ENCODE peak calls at places on chromosomes 7 and 10, in four cellular contexts. C, R, U and G are unnamed samples.
A peak's percentile ranks its signal among the peaks of the same experiment; 100 is the strongest.

GRCh38 chr10:115001506-115002381 is 63.7 kb downstream of the TRUB1 start:
- DNase-seq in C (no peak), R (peak; percentile 15), U (no peak), G (no peak)

GRCh38 chr10:132511092-132511491 is 26.5 kb upstream of the INPP5A start:
- DNase-seq in C (peak; percentile 10), R (no peak), U (no peak), G (no peak)

GRCh38 chr7:93159490-93159889 is 11.3 kb upstream of the SAMD9L start:
- DNase-seq in C (no peak), R (peak; percentile 9), U (no peak), G (no peak)

GRCh38 chr7:44463169-44463808 is 27.2 kb downstream of the NUDCD3 start:
- DNase-seq in C (peak; percentile 8), R (peak; percentile 26), U (no peak), G (no peak)

GRCh38 chr7:20407585-20408466 is 77.1 kb downstream of the ITGB8 start:
- DNase-seq in C (no peak), R (peak; percentile 80), U (no peak), G (peak; percentile 67)

GRCh38 chr10:132467464-132468149 is 70.0 kb upstream of the INPP5A start:
- DNase-seq in C (no peak), R (no peak), U (no peak), G (no peak)

GRCh38 chr7:159271795-159272194 is 127.1 kb upstream of the VIPR2 start:
- DNase-seq in C (no peak), R (no peak), U (no peak), G (no peak)

GRCh38 chr10:86176850-86177249 is 189.7 kb downstream of the GRID1 start:
- DNase-seq in C (no peak), R (no peak), U (no peak), G (no peak)

GRCh38 chr7:2968616-2969397 is 74.9 kb downstream of the CARD11 start:
- DNase-seq in C (no peak), R (no peak), U (no peak), G (no peak)

GRCh38 chr7:103379270-103379975 is 32.0 kb downstream of the PSMC2 start:
- DNase-seq in C (peak; percentile 43), R (no peak), U (no peak), G (no peak)

GRCh38 chr10:100014129-100014762 is 4.5 kb upstream of the DNMBP start:
- DNase-seq in C (no peak), R (no peak), U (no peak), G (no peak)

DNA sequence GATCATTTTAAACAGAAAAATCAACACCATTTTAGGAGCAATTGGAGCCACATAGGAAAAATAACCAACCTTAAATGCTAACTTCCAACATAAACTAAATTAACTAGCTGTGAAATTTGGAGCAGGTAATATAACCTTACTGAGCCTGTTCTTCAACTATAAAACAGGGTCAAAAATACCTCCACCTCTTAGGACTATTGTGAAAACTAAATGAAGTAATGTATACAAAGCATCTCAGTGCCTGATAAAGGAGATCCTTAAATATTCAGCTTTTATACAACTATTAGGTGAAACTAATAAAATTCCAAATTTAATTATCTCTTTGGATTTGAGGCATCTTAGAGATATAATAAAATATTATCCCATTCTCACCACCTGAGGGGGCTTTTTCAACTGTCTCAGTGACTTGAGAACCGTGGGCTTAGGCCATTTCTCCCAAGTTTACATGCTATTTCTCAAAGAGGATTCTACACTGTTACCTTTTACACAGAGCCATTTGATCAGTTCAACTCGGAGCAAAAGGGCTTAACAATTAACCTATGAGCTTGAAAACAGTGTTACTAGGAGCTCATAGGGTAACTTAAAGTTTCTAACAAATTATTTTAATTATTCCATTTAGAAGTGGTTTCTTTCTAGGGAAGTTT is 165.0 kb upstream of the ASAH2 start:
- DNase-seq in C (peak; percentile 60), R (no peak), U (no peak), G (no peak)
- H3K4me1 ChIP-seq in C (peaks cover 14% of the 10 kb centered on the region), R (peaks cover 9% of the 10 kb centered on the region), U (peaks cover 36% of the 10 kb centered on the region), G (peaks cover 28% of the 10 kb centered on the region)

DNA sequence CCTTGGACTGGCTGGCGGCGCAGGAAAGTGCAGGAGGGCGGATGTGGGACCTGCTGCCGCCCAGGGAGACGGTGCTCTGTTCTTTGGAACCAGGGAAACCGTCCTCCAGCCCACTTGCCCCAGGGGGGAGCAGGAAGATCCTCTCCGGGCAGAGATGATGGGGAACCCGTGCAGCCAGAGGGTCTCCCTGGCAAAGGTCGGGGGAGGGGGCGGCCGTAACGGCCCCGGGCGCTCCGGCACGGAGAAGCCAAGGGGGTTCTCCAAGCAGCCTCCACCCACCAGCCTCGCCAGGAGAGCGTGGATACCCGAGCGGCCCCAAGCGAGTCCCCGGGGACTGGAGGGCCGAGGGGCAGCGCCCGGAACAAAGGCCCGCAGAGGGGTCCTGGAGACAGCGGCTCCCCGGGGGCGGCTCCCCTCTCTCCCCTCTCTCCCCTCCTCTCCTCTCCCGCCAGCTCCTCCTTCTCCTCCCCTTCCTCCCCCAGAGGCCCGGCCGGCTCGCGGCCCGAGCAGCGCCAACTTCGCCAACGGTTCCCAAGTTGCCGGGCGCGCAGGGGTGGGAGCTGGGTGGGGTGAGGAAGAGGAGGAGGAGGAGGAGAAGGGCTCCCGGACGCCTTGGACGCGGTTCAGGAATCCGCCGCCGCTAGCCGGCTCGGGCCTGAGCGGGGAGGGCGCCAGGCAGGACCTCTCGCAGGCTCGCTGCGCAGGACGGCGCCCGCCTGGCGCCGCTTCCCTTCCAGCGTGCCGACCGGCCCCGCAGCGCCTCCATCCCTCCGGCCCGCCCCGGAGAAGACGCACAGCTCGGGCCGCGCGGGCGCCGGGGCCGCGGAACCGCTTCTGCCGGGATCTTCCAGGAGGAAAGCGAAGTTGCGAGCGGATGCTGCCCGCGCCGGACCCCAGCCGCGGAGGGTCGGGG is at the start of gene CHST3:
- DNase-seq in C (no peak), R (peak; percentile 64), U (no peak), G (peak; percentile 19)
- H3K27me3 ChIP-seq in C (peaks cover 30% of the 10 kb centered on the region), R (no peaks in the 10 kb centered on the region), U (no peaks in the 10 kb centered on the region), G (no peaks in the 10 kb centered on the region)

DNA sequence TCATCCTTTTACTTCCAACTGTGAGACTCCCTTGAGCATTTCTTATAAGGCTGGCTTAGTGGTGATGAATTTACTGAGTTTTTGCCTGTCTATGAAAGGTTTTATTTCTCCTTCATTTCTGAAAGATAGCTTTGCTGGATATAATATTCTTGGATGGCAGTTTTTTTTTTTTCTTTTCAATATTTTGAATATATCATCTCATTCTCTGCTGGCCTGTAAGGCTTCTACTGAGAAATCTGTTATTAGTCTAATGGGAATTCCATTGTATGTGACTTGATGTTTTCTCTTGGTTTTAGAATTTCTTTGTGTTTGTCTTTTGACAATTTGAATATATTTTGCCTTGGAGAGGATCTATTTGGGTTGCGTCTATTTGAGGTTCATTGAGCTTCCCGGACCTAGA is 22.4 kb downstream of the PHTF2 start:
- DNase-seq in C (no peak), R (no peak), U (no peak), G (no peak)
- H3K4me3 ChIP-seq in C (no peak overlapping the region), R (no peak overlapping the region), U (no peak overlapping the region), G (no peak overlapping the region)

GRCh38 chr7:137967143-137968018 is 34.5 kb downstream of the CREB3L2 start:
- DNase-seq in C (peak; percentile 92), R (peak; percentile 48), U (no peak), G (no peak)

GRCh38 chr7:137964824-137965545 is 36.9 kb downstream of the CREB3L2 start:
- DNase-seq in C (no peak), R (no peak), U (no peak), G (no peak)

GRCh38 chr7:137966636-137967142 is 35.2 kb downstream of the CREB3L2 start:
- DNase-seq in C (no peak), R (no peak), U (no peak), G (no peak)

GRCh38 chr7:137968890-137969289 is 33.0 kb downstream of the CREB3L2 start:
- DNase-seq in C (no peak), R (no peak), U (no peak), G (no peak)

GRCh38 chr7:137965942-137966624 is 35.8 kb downstream of the CREB3L2 start:
- DNase-seq in C (no peak), R (no peak), U (no peak), G (no peak)
- H3K4me1 ChIP-seq in C (peaks cover 52% of the 10 kb centered on the region), R (peaks cover 18% of the 10 kb centered on the region), U (peaks cover 22% of the 10 kb centered on the region), G (no peaks in the 10 kb centered on the region)

GRCh38 chr7:1250901-1251300 is 18.2 kb downstream of the UNCX start:
- DNase-seq in C (no peak), R (no peak), U (no peak), G (no peak)
- H3K27me3 ChIP-seq in C (peaks cover 50% of the 10 kb centered on the region), R (peaks cover 43% of the 10 kb centered on the region), U (no peaks in the 10 kb centered on the region), G (peaks cover 50% of the 10 kb centered on the region)

GRCh38 chr10:88989423-88989822 is 1.2 kb upstream of the FAS start:
- DNase-seq in C (no peak), R (no peak), U (no peak), G (no peak)
- H3K4me3 ChIP-seq in C (no peak overlapping the region), R (peak overlapping the region; percentile 83), U (no peak overlapping the region), G (no peak overlapping the region)

GRCh38 chr7:99140813-99141212 is 3.1 kb downstream of the SMURF1 start:
- DNase-seq in C (no peak), R (no peak), U (no peak), G (no peak)

GRCh38 chr7:99135938-99136337 is 8.0 kb downstream of the SMURF1 start:
- DNase-seq in C (no peak), R (no peak), U (no peak), G (no peak)

GRCh38 chr7:99133766-99134564 is 9.9 kb downstream of the SMURF1 start:
- DNase-seq in C (no peak), R (no peak), U (no peak), G (no peak)

GRCh38 chr7:99139031-99139430 is 4.9 kb downstream of the SMURF1 start:
- DNase-seq in C (no peak), R (peak; percentile 62), U (no peak), G (no peak)

DNA sequence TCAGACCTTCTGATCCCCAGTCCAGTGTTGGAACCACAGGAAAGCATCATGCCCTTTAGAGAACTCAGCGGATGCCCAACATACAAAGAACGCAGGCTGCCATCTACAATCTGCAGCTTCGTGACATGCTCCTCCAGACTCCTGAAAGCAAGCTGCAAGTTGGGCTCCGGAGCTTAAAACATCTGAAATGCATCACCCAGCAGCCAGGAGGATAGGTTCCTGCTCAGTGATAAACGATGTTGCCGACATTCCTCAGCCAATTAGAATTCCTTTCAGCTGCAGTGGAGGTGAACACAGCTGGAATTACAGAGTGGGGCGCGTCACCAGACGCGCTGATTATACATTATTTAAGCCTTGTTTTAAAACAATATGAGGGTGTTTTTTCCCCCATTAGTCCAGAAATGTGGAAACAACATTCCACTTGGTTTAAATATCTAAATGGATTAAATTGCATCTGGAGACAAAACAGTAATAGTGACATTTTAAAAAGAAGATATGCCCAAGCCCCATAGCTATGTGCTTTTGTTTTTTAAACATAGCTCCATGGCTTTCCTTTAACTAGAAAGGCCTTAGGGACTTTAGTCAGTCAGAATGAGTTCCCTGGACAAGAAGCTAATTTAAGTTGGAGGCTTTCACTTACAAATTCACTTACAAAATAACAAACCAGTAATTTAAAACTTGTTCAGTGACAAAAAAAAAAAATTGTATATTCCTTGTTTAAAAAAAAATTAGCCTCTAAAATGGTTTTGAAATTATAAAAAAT is 6.3 kb downstream of the SMURF1 start:
- DNase-seq in C (no peak), R (peak; percentile 69), U (no peak), G (peak; percentile 61)
- H3K4me1 ChIP-seq in C (peaks cover 14% of the 10 kb centered on the region), R (peaks cover 17% of the 10 kb centered on the region), U (peaks cover 11% of the 10 kb centered on the region), G (peaks cover 57% of the 10 kb centered on the region)

GRCh38 chr7:7330997-7331396 is 148.7 kb downstream of the C1GALT1 start:
- DNase-seq in C (no peak), R (no peak), U (no peak), G (no peak)

GRCh38 chr7:7331523-7331922 is 149.2 kb downstream of the C1GALT1 start:
- DNase-seq in C (no peak), R (no peak), U (no peak), G (no peak)

GRCh38 chr7:7327423-7327822 is 145.1 kb downstream of the C1GALT1 start:
- DNase-seq in C (no peak), R (no peak), U (no peak), G (no peak)

GRCh38 chr7:7333610-7334009 is 151.3 kb downstream of the C1GALT1 start:
- DNase-seq in C (no peak), R (no peak), U (no peak), G (no peak)

GRCh38 chr7:7329321-7329720 is 147.0 kb downstream of the C1GALT1 start:
- DNase-seq in C (no peak), R (no peak), U (no peak), G (no peak)
- H3K27me3 ChIP-seq in C (no peaks in the 10 kb centered on the region), R (no peaks in the 10 kb centered on the region), U (no peaks in the 10 kb centered on the region), G (no peaks in the 10 kb centered on the region)